ENCODE peak calls at places on chromosome 14, in ten cellular contexts. O is brain microvascular endothelial cell; L is GM12878; E is sigmoid colon; J is pancreas; G is effector memory CD4-positive, alpha-beta T cell; X is cardiac muscle cell; B is SK-N-SH; A is uterus; R is body of pancreas. K is an unnamed sample.

GRCh38 chr14:29885988-29886387 is 41.7 kb downstream of the PRKD1 start:
- DNase-seq in B (no peak), E (no peak), X (no peak), G (no peak), A (no peak), J (no peak), R (no peak), O (no peak), L (no peak), K (no peak)

GRCh38 chr14:93939304-93940229 is 12.4 kb downstream of the FAM181A start:
- DNase-seq in B (peak; percentile 96), A (peak; percentile 77), G (peak; percentile 78), X (peak; percentile 76), R (peak; percentile 84), L (peak; percentile 25), J (peak; percentile 72), E (peak; percentile 91), O (peak; percentile 61), K (peak; percentile 84)

GRCh38 chr14:69360438-69361108 is 37.5 kb downstream of the ERH start:
- DNase-seq in A (no peak), B (no peak), E (no peak), L (no peak), O (no peak), X (no peak), J (no peak), G (no peak), R (no peak), K (no peak)

GRCh38 chr14:23539209-23539866 is 12.2 kb downstream of the ZFHX2 start:
- DNase-seq in O (peak; percentile 17), E (no peak), X (peak; percentile 59), R (no peak), G (no peak), A (no peak), B (peak; percentile 92), L (no peak), J (no peak), K (peak; percentile 45)

GRCh38 chr14:85280074-85280473 is 249.9 kb upstream of the FLRT2 start:
- DNase-seq in J (no peak), E (no peak), G (no peak), O (no peak), A (no peak), R (no peak), L (no peak), B (no peak), X (no peak), K (no peak)

GRCh38 chr14:76576047-76576741 is 185.1 kb upstream of the VASH1 start:
- DNase-seq in L (no peak), J (peak; percentile 18), G (no peak), R (peak; percentile 27), B (no peak), X (peak; percentile 32), A (no peak), E (no peak), O (no peak), K (no peak)

GRCh38 chr14:74426202-74426582 is at the start of gene SYNDIG1L:
- DNase-seq in E (no peak), R (no peak), B (no peak), J (no peak), X (no peak), G (no peak), L (no peak), A (no peak), O (no peak), K (no peak)

GRCh38 chr14:84792722-84793410 is 737.1 kb upstream of the FLRT2 start:
- DNase-seq in A (no peak), L (no peak), O (peak; percentile 35), G (no peak), R (no peak), J (no peak), B (no peak), E (no peak), X (no peak), K (no peak)

GRCh38 chr14:74333909-74334308 is 14.4 kb upstream of the VRTN start:
- DNase-seq in R (no peak), O (peak; percentile 61), G (no peak), A (no peak), J (no peak), E (no peak), X (peak; percentile 84), B (no peak), L (no peak), K (no peak)

GRCh38 chr14:23186913-23187654 is 3.6 kb upstream of the SLC7A8 start:
- DNase-seq in B (peak; percentile 63), X (peak; percentile 86), L (peak; percentile 5), A (peak; percentile 46), G (no peak), O (peak; percentile 65), J (no peak), R (peak; percentile 66), E (no peak), K (peak; percentile 22)

GRCh38 chr14:57066887-57067513 is 201.7 kb downstream of the EXOC5 start:
- DNase-seq in R (peak; percentile 69), A (no peak), B (peak; percentile 60), J (peak; percentile 25), G (no peak), L (no peak), O (peak; percentile 14), E (no peak), X (peak; percentile 30), K (no peak)

GRCh38 chr14:104792101-104792884 is 3.3 kb downstream of the AKT1 start:
- DNase-seq in E (no peak), J (peak; percentile 85), B (no peak), O (no peak), X (no peak), G (no peak), A (no peak), L (no peak), R (peak; percentile 81), K (peak; percentile 41)

GRCh38 chr14:24634158-24634557 is at the start of gene GZMB:
- DNase-seq in O (no peak), J (no peak), B (no peak), G (no peak), L (no peak), R (no peak), X (no peak), A (no peak), E (no peak), K (peak; percentile 9)

GRCh38 chr14:52015411-52016030 is 26.2 kb downstream of the RTRAF start:
- DNase-seq in E (no peak), L (no peak), X (peak; percentile 53), R (peak; percentile 49), J (no peak), G (no peak), O (peak; percentile 41), B (peak; percentile 40), A (no peak), K (no peak)

GRCh38 chr14:56874375-56874774 is 64.1 kb upstream of the OTX2 start:
- DNase-seq in A (no peak), J (no peak), G (no peak), E (no peak), R (peak; percentile 47), B (no peak), L (no peak), X (no peak), O (no peak), K (no peak)

GRCh38 chr14:93033039-93033982 is 82.4 kb downstream of the ITPK1 start:
- DNase-seq in E (no peak), A (no peak), B (no peak), L (no peak), G (no peak), X (no peak), O (no peak), J (no peak), R (no peak), K (no peak)

DNA sequence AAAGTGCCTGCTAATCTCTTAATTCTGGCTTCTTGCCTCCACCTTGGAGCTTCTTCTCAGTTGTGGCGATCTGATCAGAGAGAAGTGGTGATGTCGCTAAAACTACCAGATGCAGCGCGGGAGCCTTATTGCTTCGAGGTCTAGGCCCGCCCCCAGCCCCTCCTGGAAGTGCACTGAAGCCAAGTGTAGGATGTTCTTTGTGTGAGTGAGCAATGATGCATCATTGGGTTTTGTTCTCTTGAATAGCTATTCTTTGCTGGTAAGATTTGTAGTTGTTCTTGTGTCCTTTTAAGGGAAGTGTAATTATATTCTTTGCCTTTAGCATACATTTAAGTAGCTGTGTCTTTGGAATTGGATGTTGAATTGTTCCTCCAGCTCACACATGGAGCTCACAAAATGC is 35.8 kb downstream of the MTHFD1 start:
- DNase-seq in A (no peak), L (no peak), X (peak; percentile 61), J (no peak), G (no peak), R (no peak), E (no peak), B (no peak), O (peak; percentile 57), K (no peak)
- H3K27ac ChIP-seq in A (no peak overlapping the region), L (no peak overlapping the region), X (no peak overlapping the region), J (no peak overlapping the region), G (no peak overlapping the region), R (no peak overlapping the region), E (no peak overlapping the region), B (no peak overlapping the region), O (no peak overlapping the region), K (no peak overlapping the region)

DNA sequence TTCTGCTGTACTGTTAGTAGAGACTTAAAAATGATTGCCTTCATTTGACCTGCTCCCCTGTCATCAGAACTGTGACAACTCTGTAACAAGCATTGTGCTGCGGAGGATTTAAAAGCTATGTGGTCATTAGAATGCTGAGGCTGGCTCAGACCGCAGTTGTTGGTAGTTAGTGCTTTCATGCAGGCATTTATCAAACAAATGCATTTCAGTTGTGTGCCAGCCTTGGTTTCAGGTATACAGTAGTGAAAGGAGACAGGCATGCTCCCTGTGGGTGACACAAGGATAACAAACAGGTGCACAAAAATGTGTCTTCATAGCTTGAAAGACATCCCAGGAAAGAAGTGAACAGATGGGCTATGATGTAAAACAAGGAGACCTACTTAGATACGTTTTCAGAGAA is 60.6 kb downstream of the MARK3 start:
- DNase-seq in L (no peak), E (no peak), G (no peak), X (no peak), A (no peak), B (no peak), R (no peak), O (no peak), J (no peak), K (no peak)
- H3K4me3 ChIP-seq in L (no peak overlapping the region), E (no peak overlapping the region), G (no peak overlapping the region), X (no peak overlapping the region), A (no peak overlapping the region), B (no peak overlapping the region), R (no peak overlapping the region), O (no peak overlapping the region), J (no peak overlapping the region), K (no peak overlapping the region)

GRCh38 chr14:73237219-73237785 is at the start of gene PAPLN:
- DNase-seq in B (peak; percentile 73), J (peak; percentile 47), G (no peak), R (no peak), A (no peak), X (peak; percentile 53), E (peak; percentile 80), L (no peak), O (no peak), K (no peak)
- H3K27me3 ChIP-seq in B (peaks cover 41% of the 10 kb centered on the region), J (no peaks in the 10 kb centered on the region), G (peaks cover 40% of the 10 kb centered on the region), R (peaks cover 18% of the 10 kb centered on the region), A (no peaks in the 10 kb centered on the region), X (peaks cover 79% of the 10 kb centered on the region), E (peaks cover 7% of the 10 kb centered on the region), L (peaks cover 8% of the 10 kb centered on the region), O (peaks cover 13% of the 10 kb centered on the region), K (peaks cover 16% of the 10 kb centered on the region)

DNA sequence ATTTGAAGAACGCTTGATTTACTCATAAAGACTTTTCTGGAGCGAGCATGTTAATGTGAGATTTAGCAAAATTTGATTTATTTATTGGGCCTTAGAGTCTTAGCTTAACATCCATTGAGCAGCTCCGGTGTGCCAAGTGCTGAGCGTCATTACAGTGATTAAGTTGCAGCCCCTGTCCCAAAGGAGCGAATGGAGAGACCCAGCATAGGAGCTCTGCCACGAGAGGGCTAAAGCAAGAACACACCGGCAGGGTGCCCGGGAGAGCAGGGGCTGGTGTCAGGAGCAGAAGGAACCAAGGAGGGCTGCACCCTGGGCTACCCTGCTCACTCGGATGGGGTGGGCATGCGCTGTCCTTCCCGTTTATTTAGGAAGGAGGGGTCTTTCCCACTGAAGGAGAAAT is 50.6 kb downstream of the PPP2R5C start:
- DNase-seq in B (no peak), O (no peak), G (no peak), R (no peak), J (peak; percentile 24), X (no peak), E (no peak), L (no peak), A (no peak), K (no peak)
- H3K27ac ChIP-seq in B (no peak overlapping the region), O (no peak overlapping the region), G (peak overlapping the region; percentile 97), R (peak overlapping the region; percentile 19), J (peak overlapping the region; percentile 28), X (no peak overlapping the region), E (peak overlapping the region; percentile 98), L (no peak overlapping the region), A (peak overlapping the region; percentile 23), K (peak overlapping the region; percentile 98)